ENCODE peak calls at places on chromosomes 1 and 21, in nine cellular contexts. M is NB4, S is nephron progenitor cell, L is Caco-2, Y is ovary, R is DND-41, O is GM13976, G is RWPE1, E is mucosa of descending colon. X is an unnamed sample.

GRCh38 chr1:175050992-175051391 is 16.6 kb upstream of the TNN start:
- DNase-seq in M (no peak), S (no peak), L (no peak), Y (no peak), R (no peak), O (no peak), G (no peak), E (no peak), X (no peak)

GRCh38 chr1:10074059-10074854 is 41.5 kb downstream of the UBE4B start:
- DNase-seq in M (peak), S (no peak), L (no peak), Y (no peak), R (peak), O (peak), G (peak), E (no peak), X (peak)

GRCh38 chr1:207923121-207923520 is 12.2 kb upstream of the CD34 start:
- DNase-seq in M (no peak), S (no peak), L (no peak), Y (no peak), R (no peak), O (no peak), G (no peak), E (no peak), X (no peak)

GRCh38 chr21:20443558-20444155 is 554.6 kb upstream of the NCAM2 start:
- DNase-seq in M (peak), S (peak), L (no peak), Y (no peak), R (no peak), O (peak), G (no peak), E (no peak), X (no peak)

GRCh38 chr1:32775640-32776337 is 41.4 kb downstream of the YARS1 start:
- DNase-seq in M (no peak), S (no peak), L (no peak), Y (no peak), R (no peak), O (no peak), G (no peak), E (no peak), X (no peak)

GRCh38 chr1:233040494-233040893 is 90.1 kb downstream of the NTPCR start:
- DNase-seq in M (no peak), S (no peak), L (no peak), Y (no peak), R (no peak), O (no peak), G (no peak), E (no peak), X (no peak)

GRCh38 chr1:229124471-229125198 is 146.3 kb upstream of the RAB4A start:
- DNase-seq in M (no peak), S (no peak), L (no peak), Y (no peak), R (no peak), O (no peak), G (no peak), E (no peak), X (no peak)

GRCh38 chr1:154955039-154955717 is 721 bp downstream of the PBXIP1 start:
- DNase-seq in M (peak), S (peak), L (peak), Y (no peak), R (peak), O (peak), G (no peak), E (peak), X (peak)

GRCh38 chr1:232664844-232665777 is 35.2 kb upstream of the SIPA1L2 start:
- DNase-seq in M (no peak), S (no peak), L (no peak), Y (no peak), R (no peak), O (no peak), G (no peak), E (no peak), X (no peak)

GRCh38 chr1:220652995-220653394 is 37.2 kb upstream of the C1orf115 start:
- DNase-seq in M (no peak), S (no peak), L (no peak), Y (no peak), R (no peak), O (no peak), G (no peak), E (no peak), X (no peak)

GRCh38 chr21:43718872-43719747 is at the start of gene PDXK:
- DNase-seq in M (peak), S (peak), L (peak), Y (peak), R (peak), O (peak), G (peak), E (peak), X (peak)

GRCh38 chr1:204146965-204147364 is 4.9 kb downstream of the ETNK2 start:
- DNase-seq in M (no peak), S (no peak), L (no peak), Y (peak), R (no peak), O (no peak), G (no peak), E (no peak), X (no peak)

GRCh38 chr1:6447016-6447817 is 18.8 kb downstream of the TNFRSF25 start:
- DNase-seq in M (no peak), S (peak), L (no peak), Y (no peak), R (no peak), O (no peak), G (no peak), E (peak), X (no peak)

GRCh38 chr1:247375747-247376146 is 40.2 kb upstream of the NLRP3 start:
- DNase-seq in M (no peak), S (no peak), L (no peak), Y (no peak), R (no peak), O (no peak), G (no peak), E (no peak), X (no peak)

GRCh38 chr1:247371801-247372259 is 40.2 kb upstream of the ZNF496 start:
- DNase-seq in M (no peak), S (no peak), L (no peak), Y (no peak), R (no peak), O (no peak), G (no peak), E (no peak), X (no peak)

GRCh38 chr1:247370786-247371732 is 39.4 kb upstream of the ZNF496 start:
- DNase-seq in M (no peak), S (no peak), L (no peak), Y (no peak), R (no peak), O (no peak), G (no peak), E (no peak), X (no peak)

GRCh38 chr1:247376659-247377058 is 39.3 kb upstream of the NLRP3 start:
- DNase-seq in M (no peak), S (no peak), L (no peak), Y (no peak), R (no peak), O (no peak), G (no peak), E (no peak), X (no peak)

GRCh38 chr1:247373721-247374141 is 42.1 kb upstream of the ZNF496 start:
- DNase-seq in M (peak), S (peak), L (no peak), Y (peak), R (peak), O (peak), G (peak), E (no peak), X (peak)
- TF ChIP-seq CTCF in M (peak), S (no peak), L (no peak), Y (no peak), R (peak), O (no peak), G (no peak), E (peak), X (peak)

GRCh38 chr1:1305300-1306069 is 2.2 kb downstream of the ACAP3 start:
- DNase-seq in M (peak), S (no peak), L (no peak), Y (peak), R (peak), O (peak), G (peak), E (peak), X (peak)
- TF ChIP-seq CTCF in M (peak), S (no peak), L (no peak), Y (no peak), R (no peak), O (peak), G (no peak), E (no peak), X (no peak)

GRCh38 chr1:25068316-25068715 is 138.2 kb upstream of the RUNX3 start:
- DNase-seq in M (no peak), S (no peak), L (no peak), Y (no peak), R (no peak), O (no peak), G (no peak), E (peak), X (no peak)

GRCh38 chr1:25066731-25067520 is 136.8 kb upstream of the RUNX3 start:
- DNase-seq in M (no peak), S (no peak), L (no peak), Y (no peak), R (no peak), O (no peak), G (no peak), E (no peak), X (no peak)

GRCh38 chr1:25067852-25068251 is 137.8 kb upstream of the RUNX3 start:
- DNase-seq in M (no peak), S (no peak), L (no peak), Y (no peak), R (no peak), O (no peak), G (no peak), E (no peak), X (no peak)

GRCh38 chr1:25066253-25066652 is 136.2 kb upstream of the RUNX3 start:
- DNase-seq in M (no peak), S (no peak), L (no peak), Y (no peak), R (no peak), O (no peak), G (no peak), E (no peak), X (no peak)

DNA sequence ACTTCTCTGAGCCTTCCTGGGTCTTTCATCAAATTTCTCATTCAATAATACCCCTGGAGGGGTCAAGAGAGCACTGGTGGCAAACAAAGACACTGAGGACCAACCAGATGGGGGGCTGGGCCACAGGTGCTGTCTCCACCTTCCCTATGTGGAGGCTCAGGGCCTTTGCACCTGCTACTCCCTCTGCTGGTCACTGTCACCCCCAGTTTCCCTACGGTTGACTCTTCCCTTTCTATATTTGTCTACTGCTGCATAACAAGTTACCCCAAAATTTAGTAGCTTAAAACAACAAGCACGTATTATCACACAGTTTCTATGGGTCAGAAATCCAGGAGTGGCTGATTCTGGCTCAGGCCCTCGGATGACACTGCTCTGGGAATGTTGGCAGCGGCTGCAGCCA is 138.8 kb upstream of the RUNX3 start:
- DNase-seq in M (no peak), S (no peak), L (no peak), Y (no peak), R (peak), O (no peak), G (no peak), E (peak), X (peak)
- TF ChIP-seq CTCF in M (peak), S (no peak), L (no peak), Y (no peak), R (peak), O (no peak), G (no peak), E (no peak), X (peak)

GRCh38 chr1:224301391-224301790 is 28.6 kb downstream of the NVL start:
- DNase-seq in M (no peak), S (no peak), L (no peak), Y (no peak), R (no peak), O (no peak), G (no peak), E (no peak), X (no peak)
- TF ChIP-seq CTCF in M (no peak), S (no peak), L (no peak), Y (no peak), R (no peak), O (no peak), G (no peak), E (no peak), X (no peak)

GRCh38 chr1:202205523-202206190 is 12.1 kb downstream of the LGR6 start:
- DNase-seq in M (no peak), S (no peak), L (no peak), Y (no peak), R (no peak), O (no peak), G (no peak), E (no peak), X (no peak)
- TF ChIP-seq CTCF in M (no peak), S (no peak), L (no peak), Y (no peak), R (peak), O (no peak), G (no peak), E (no peak), X (peak)